ENCODE peak calls at places on chromosomes 5 and 9, in four cellular contexts. O, Z, L and F are unnamed samples.

GRCh38 chr5:62432618-62433064 is 20.1 kb downstream of the IPO11 start:
- DNase-seq in O (no peak), Z (no peak), L (no peak), F (no peak)

GRCh38 chr9:129365196-129365595 is 187.1 kb upstream of the IER5L start:
- DNase-seq in O (no peak), Z (no peak), L (no peak), F (no peak)

GRCh38 chr9:100284247-100284646 is 68.5 kb downstream of the TEX10 start:
- DNase-seq in O (no peak), Z (no peak), L (no peak), F (no peak)

GRCh38 chr5:78003914-78004313 is 227.8 kb upstream of the TBCA start:
- DNase-seq in O (no peak), Z (no peak), L (no peak), F (no peak)

GRCh38 chr5:144276034-144276822 is 105.6 kb downstream of the KCTD16 start:
- DNase-seq in O (no peak), Z (no peak), L (no peak), F (no peak)

GRCh38 chr5:5126444-5126843 is 13.7 kb upstream of the ADAMTS16 start:
- DNase-seq in O (no peak), Z (no peak), L (peak; percentile 86), F (peak; percentile 66)

GRCh38 chr9:88076286-88077070 is 61.8 kb downstream of the SPATA31C2 start:
- DNase-seq in O (peak; percentile 74), Z (no peak), L (peak; percentile 91), F (peak; percentile 48)

GRCh38 chr9:112793213-112793810 is 42.8 kb downstream of the SNX30 start:
- DNase-seq in O (peak; percentile 74), Z (no peak), L (peak; percentile 61), F (no peak)

GRCh38 chr5:133930824-133931111 is 37.7 kb downstream of the C5orf15 start:
- DNase-seq in O (no peak), Z (no peak), L (no peak), F (no peak)

GRCh38 chr5:177339107-177339638 is 12.3 kb downstream of the LMAN2 start:
- DNase-seq in O (no peak), Z (no peak), L (no peak), F (no peak)

GRCh38 chr5:59799668-59800374 is 93.7 kb downstream of the PDE4D start:
- DNase-seq in O (no peak), Z (no peak), L (no peak), F (no peak)

GRCh38 chr9:95098391-95098921 is 219.1 kb downstream of the FANCC start:
- DNase-seq in O (no peak), Z (no peak), L (no peak), F (no peak)

GRCh38 chr9:462611-463010 is 247.9 kb downstream of the DOCK8 start:
- DNase-seq in O (no peak), Z (no peak), L (no peak), F (no peak)

GRCh38 chr5:58072202-58072791 is 387.6 kb downstream of the PLK2 start:
- DNase-seq in O (no peak), Z (no peak), L (no peak), F (no peak)

GRCh38 chr5:119340597-119341218 is 15.1 kb upstream of the TNFAIP8 start:
- DNase-seq in O (no peak), Z (no peak), L (no peak), F (no peak)

GRCh38 chr5:80069918-80070318 is 34.8 kb downstream of the THBS4 start:
- DNase-seq in O (no peak), Z (no peak), L (no peak), F (no peak)

GRCh38 chr5:32500206-32500605 is 55.7 kb upstream of the ZFR start:
- DNase-seq in O (no peak), Z (no peak), L (no peak), F (no peak)

GRCh38 chr5:38319486-38319885 is 61.1 kb downstream of the EGFLAM start:
- DNase-seq in O (no peak), Z (no peak), L (no peak), F (no peak)

GRCh38 chr5:172886974-172887491 is 53.0 kb downstream of the ERGIC1 start:
- DNase-seq in O (peak; percentile 83), Z (peak; percentile 93), L (peak; percentile 91), F (peak; percentile 90)

GRCh38 chr5:160492565-160492964 is 70.9 kb downstream of the PTTG1 start:
- DNase-seq in O (no peak), Z (no peak), L (no peak), F (no peak)

GRCh38 chr5:77356740-77357139 is 135.4 kb downstream of the WDR41 start:
- DNase-seq in O (no peak), Z (peak; percentile 31), L (no peak), F (peak; percentile 18)

GRCh38 chr9:78365979-78366697 is 69.2 kb downstream of the PSAT1 start:
- DNase-seq in O (no peak), Z (no peak), L (no peak), F (no peak)

GRCh38 chr9:94950733-94951590 is 224.5 kb downstream of the AOPEP start:
- DNase-seq in O (no peak), Z (no peak), L (no peak), F (no peak)

GRCh38 chr9:124054671-124055212 is 43.2 kb downstream of the LHX2 start:
- DNase-seq in O (no peak), Z (no peak), L (no peak), F (no peak)

GRCh38 chr9:20417695-20418094 is 204.6 kb downstream of the MLLT3 start:
- DNase-seq in O (no peak), Z (no peak), L (no peak), F (no peak)

GRCh38 chr9:132752877-132753592 is 82.8 kb downstream of the GTF3C4 start:
- DNase-seq in O (peak; percentile 51), Z (no peak), L (no peak), F (no peak)

GRCh38 chr5:143314123-143314522 is 89.4 kb downstream of the NR3C1 start:
- DNase-seq in O (no peak), Z (no peak), L (no peak), F (no peak)

GRCh38 chr9:37251452-37251851 is 131.1 kb downstream of the ZCCHC7 start:
- DNase-seq in O (no peak), Z (no peak), L (no peak), F (no peak)

GRCh38 chr5:144093868-144094267 is 76.6 kb downstream of the YIPF5 start:
- DNase-seq in O (no peak), Z (no peak), L (no peak), F (no peak)

GRCh38 chr9:98766548-98766947 is 29.8 kb downstream of the ANKS6 start:
- DNase-seq in O (no peak), Z (no peak), L (no peak), F (no peak)

GRCh38 chr5:136028090-136028489 is 698 bp upstream of the TGFBI start:
- DNase-seq in O (no peak), Z (no peak), L (no peak), F (no peak)

GRCh38 chr5:91176288-91177016 is 206.7 kb downstream of the ARRDC3 start:
- DNase-seq in O (no peak), Z (peak; percentile 45), L (no peak), F (no peak)

GRCh38 chr9:134049236-134049635 is 18.6 kb downstream of the BRD3 start:
- DNase-seq in O (no peak), Z (no peak), L (no peak), F (no peak)

GRCh38 chr9:13444272-13444608 is 164.7 kb upstream of the MPDZ start:
- DNase-seq in O (no peak), Z (no peak), L (no peak), F (no peak)

GRCh38 chr9:13445123-13445522 is 165.6 kb upstream of the MPDZ start:
- DNase-seq in O (no peak), Z (no peak), L (no peak), F (no peak)

GRCh38 chr9:13446261-13446660 is 166.8 kb upstream of the MPDZ start:
- DNase-seq in O (no peak), Z (no peak), L (no peak), F (no peak)

GRCh38 chr9:13443380-13444271 is 164.1 kb upstream of the MPDZ start:
- DNase-seq in O (no peak), Z (no peak), L (no peak), F (no peak)

GRCh38 chr9:13444696-13445095 is 165.2 kb upstream of the MPDZ start:
- DNase-seq in O (no peak), Z (no peak), L (no peak), F (no peak)
- H3K4me3 ChIP-seq in O (peak overlapping the region; percentile 11), Z (no peak overlapping the region), L (no peak overlapping the region), F (no peak overlapping the region)

GRCh38 chr5:2750026-2750757 is 1.3 kb downstream of the IRX2 start:
- DNase-seq in O (no peak), Z (no peak), L (no peak), F (no peak)
- H3K4me3 ChIP-seq in O (peak overlapping the region; percentile 41), Z (peak overlapping the region; percentile 77), L (peak overlapping the region; percentile 99), F (peak overlapping the region; percentile 55)

GRCh38 chr5:95555553-95555952 is 652 bp downstream of the ARSK start:
- DNase-seq in O (no peak), Z (no peak), L (no peak), F (no peak)

GRCh38 chr5:95554647-95555548 is at the start of the genes ARSK and SKIC3:
- DNase-seq in O (peak; percentile 97), Z (peak; percentile 98), L (peak; percentile 97), F (peak; percentile 98)

GRCh38 chr5:95549030-95549429 is 5.7 kb downstream of the SKIC3 start:
- DNase-seq in O (no peak), Z (no peak), L (no peak), F (no peak)

DNA sequence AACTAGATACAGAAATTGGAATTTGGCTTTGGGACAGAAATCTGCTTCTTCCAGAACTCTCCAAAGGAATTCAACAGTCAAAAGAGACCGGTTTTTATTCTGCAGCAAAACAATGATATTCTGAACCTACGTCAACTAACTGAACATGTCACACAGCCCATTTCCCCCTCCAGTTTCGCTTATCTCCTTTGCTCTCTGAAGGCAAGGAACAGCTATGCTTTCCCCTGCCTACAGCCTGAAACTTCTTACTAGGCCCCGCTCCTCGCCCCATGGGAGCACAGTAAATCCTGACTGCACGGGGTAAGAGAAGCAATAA is 488 bp downstream of the SKIC3 start:
- DNase-seq in O (no peak), Z (no peak), L (no peak), F (no peak)
- H3K4me3 ChIP-seq in O (peak overlapping the region; percentile 76), Z (peak overlapping the region; percentile 85), L (peak overlapping the region; percentile 82), F (peak overlapping the region; percentile 79)

DNA sequence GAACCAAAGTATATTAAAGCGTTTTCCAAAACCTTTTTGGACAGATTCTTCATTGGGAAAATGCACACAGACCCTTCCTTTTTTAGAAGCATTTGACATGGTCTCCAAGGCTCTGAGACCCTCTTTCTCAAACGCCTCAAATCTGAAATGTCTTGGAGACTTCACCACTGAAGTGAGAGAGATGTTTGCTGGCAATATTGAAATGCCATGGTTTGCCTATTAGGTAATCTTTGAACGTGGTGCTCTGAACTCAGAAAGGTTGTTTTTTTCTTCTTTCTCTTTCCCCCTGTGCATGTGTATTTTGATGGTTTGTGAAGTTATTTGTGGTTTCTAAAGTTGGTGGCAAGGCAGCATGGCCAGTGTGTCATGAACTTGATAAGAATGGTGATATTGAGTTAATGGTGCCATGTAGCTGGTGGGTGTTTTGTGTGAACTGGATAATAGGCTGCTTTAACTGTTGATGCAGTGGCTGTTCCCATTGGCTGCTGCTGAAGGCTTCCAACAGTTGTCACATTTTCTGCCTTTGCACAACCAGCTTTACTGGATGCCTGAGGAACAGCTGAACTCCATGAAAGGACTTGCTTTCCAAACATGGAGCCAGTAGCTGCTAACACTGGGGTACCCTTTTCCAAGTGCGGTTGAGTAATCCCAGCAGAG is 1.7 kb downstream of the PALM2AKAP2 start:
- DNase-seq in O (peak; percentile 73), Z (no peak), L (no peak), F (no peak)
- H3K4me3 ChIP-seq in O (peak overlapping the region; percentile 73), Z (peak overlapping the region; percentile 88), L (no peak overlapping the region), F (peak overlapping the region; percentile 80)